ENCODE peak calls at places on chromosome 17, in four cellular contexts. Q is mesendoderm, W is IMR-90, R is H1. U is an unnamed sample.

GRCh38 chr17:66948061-66948750 is 16.3 kb upstream of the CACNG4 start:
- DNase-seq in Q (no peak), W (no peak), R (no peak), U (no peak)

GRCh38 chr17:69764137-69764536 is 310.9 kb upstream of the KCNJ16 start:
- DNase-seq in Q (no peak), W (peak), R (no peak), U (no peak)

GRCh38 chr17:10061131-10061581 is 137.2 kb downstream of the GAS7 start:
- DNase-seq in Q (no peak), W (no peak), R (no peak), U (no peak)

GRCh38 chr17:20896153-20896649 is 146.6 kb downstream of the USP22 start:
- DNase-seq in Q (no peak), W (peak), R (no peak), U (peak)

GRCh38 chr17:4759776-4760236 is 11.9 kb upstream of the TM4SF5 start:
- DNase-seq in Q (no peak), W (no peak), R (no peak), U (no peak)

GRCh38 chr17:4246674-4247073 is 17.1 kb downstream of the ANKFY1 start:
- DNase-seq in Q (no peak), W (no peak), R (no peak), U (no peak)

GRCh38 chr17:12545877-12546513 is 119.7 kb upstream of the MYOCD start:
- DNase-seq in Q (peak), W (peak), R (peak), U (peak)

GRCh38 chr17:40178660-40179059 is 1.4 kb downstream of the RAPGEFL1 start:
- DNase-seq in Q (no peak), W (no peak), R (no peak), U (no peak)

GRCh38 chr17:15946611-15947120 is 1.7 kb downstream of the ADORA2B start:
- DNase-seq in Q (no peak), W (no peak), R (no peak), U (no peak)

GRCh38 chr17:58314706-58315015 is 13.9 kb downstream of the TSPOAP1 start:
- DNase-seq in Q (no peak), W (no peak), R (no peak), U (no peak)

GRCh38 chr17:7651959-7652658 is 1.4 kb downstream of the ATP1B2 start:
- DNase-seq in Q (no peak), W (no peak), R (no peak), U (peak)

GRCh38 chr17:61309857-61310256 is 89.8 kb upstream of the TBX2 start:
- DNase-seq in Q (no peak), W (peak), R (no peak), U (no peak)

GRCh38 chr17:78208486-78208885 is 5.6 kb upstream of the BIRC5 start:
- DNase-seq in Q (no peak), W (no peak), R (no peak), U (no peak)

GRCh38 chr17:7295230-7296180 is 1.1 kb upstream of the YBX2 start:
- DNase-seq in Q (no peak), W (no peak), R (no peak), U (no peak)

GRCh38 chr17:61235001-61235820 is 164.4 kb upstream of the TBX2 start:
- DNase-seq in Q (peak), W (no peak), R (no peak), U (no peak)

GRCh38 chr17:51508048-51508447 is 247.7 kb downstream of the UTP18 start:
- DNase-seq in Q (no peak), W (no peak), R (no peak), U (no peak)

GRCh38 chr17:67026341-67026740 is 18.0 kb upstream of the CACNG1 start:
- DNase-seq in Q (peak), W (no peak), R (no peak), U (no peak)

GRCh38 chr17:78600181-78600651 is 23.0 kb upstream of the DNAH17 start:
- DNase-seq in Q (no peak), W (no peak), R (no peak), U (no peak)

GRCh38 chr17:74153821-74154430 is 49.6 kb upstream of the RPL38 start:
- DNase-seq in Q (no peak), W (no peak), R (no peak), U (peak)

GRCh38 chr17:59669944-59670343 is 37.3 kb downstream of the PTRH2 start:
- DNase-seq in Q (no peak), W (no peak), R (no peak), U (no peak)

GRCh38 chr17:74759941-74760340 is 11.5 kb downstream of the NHERF1 start:
- DNase-seq in Q (peak), W (no peak), R (no peak), U (no peak)

GRCh38 chr17:4939554-4939803 is 367 bp downstream of the SLC25A11 start:
- DNase-seq in Q (no peak), W (no peak), R (no peak), U (no peak)

GRCh38 chr17:78904371-78904770 is 1.4 kb upstream of the CEP295NL start:
- DNase-seq in Q (peak), W (no peak), R (no peak), U (no peak)

GRCh38 chr17:17169396-17169795 is 36.7 kb downstream of the PLD6 start:
- DNase-seq in Q (no peak), W (no peak), R (no peak), U (no peak)

GRCh38 chr17:45227101-45227591 is 5.5 kb downstream of the FMNL1 start:
- DNase-seq in Q (no peak), W (no peak), R (no peak), U (no peak)

GRCh38 chr17:45228985-45229517 is 7.4 kb downstream of the FMNL1 start:
- DNase-seq in Q (peak), W (peak), R (no peak), U (peak)

GRCh38 chr17:45227631-45228120 is 6.0 kb downstream of the FMNL1 start:
- DNase-seq in Q (no peak), W (no peak), R (no peak), U (no peak)

GRCh38 chr17:45229681-45230409 is 8.2 kb downstream of the FMNL1 start:
- DNase-seq in Q (peak), W (no peak), R (no peak), U (no peak)

GRCh38 chr17:45228121-45228941 is 6.6 kb downstream of the FMNL1 start:
- DNase-seq in Q (no peak), W (no peak), R (no peak), U (peak)
- H3K23ac ChIP-seq in Q (no peak), W (peak), R (no peak), U (no peak)

DNA sequence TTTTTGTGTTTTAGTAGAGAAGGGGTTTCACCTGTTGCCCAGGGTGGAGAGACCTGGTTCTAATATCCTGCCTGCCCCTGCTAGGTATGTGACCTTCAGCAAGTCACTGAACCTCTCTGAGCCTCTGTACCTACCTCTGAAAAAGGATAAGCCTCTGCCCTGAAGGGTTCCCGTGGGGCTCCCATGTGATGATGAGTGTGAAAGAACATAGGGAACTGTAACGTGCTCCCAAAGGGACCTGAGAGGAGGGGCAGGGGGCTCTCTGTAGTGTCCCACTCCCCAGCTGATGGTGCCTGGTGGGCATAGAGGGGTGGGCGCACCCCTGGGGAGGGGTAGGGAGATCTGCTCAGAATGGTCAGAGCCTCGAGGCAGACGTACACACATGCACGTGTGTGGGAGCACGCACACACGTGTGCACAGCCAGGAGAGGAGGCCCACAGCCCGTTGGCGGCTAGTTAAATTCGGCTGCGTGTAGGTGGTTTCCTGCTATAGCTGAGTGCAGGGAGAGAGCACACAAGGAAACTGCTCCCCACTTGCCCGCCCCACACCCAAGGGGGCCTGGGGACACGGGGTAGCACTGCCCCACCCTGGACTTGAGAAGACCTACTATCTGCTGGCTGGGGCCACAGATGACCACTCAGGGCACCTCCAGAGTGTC is 6.7 kb downstream of the KCNH4 start:
- DNase-seq in Q (no peak), W (no peak), R (no peak), U (no peak)
- H3K56ac ChIP-seq in Q (no peak), W (no peak), R (no peak), U (no peak)

GRCh38 chr17:8695241-8695640 is 49.4 kb downstream of the CCDC42 start:
- DNase-seq in Q (no peak), W (no peak), R (no peak), U (no peak)

GRCh38 chr17:8692916-8693315 is 51.7 kb downstream of the CCDC42 start:
- DNase-seq in Q (no peak), W (no peak), R (no peak), U (no peak)

GRCh38 chr17:8696456-8696855 is 48.2 kb downstream of the CCDC42 start:
- DNase-seq in Q (peak), W (peak), R (no peak), U (peak)

GRCh38 chr17:8695916-8696415 is 48.7 kb downstream of the CCDC42 start:
- DNase-seq in Q (no peak), W (no peak), R (no peak), U (peak)

DNA sequence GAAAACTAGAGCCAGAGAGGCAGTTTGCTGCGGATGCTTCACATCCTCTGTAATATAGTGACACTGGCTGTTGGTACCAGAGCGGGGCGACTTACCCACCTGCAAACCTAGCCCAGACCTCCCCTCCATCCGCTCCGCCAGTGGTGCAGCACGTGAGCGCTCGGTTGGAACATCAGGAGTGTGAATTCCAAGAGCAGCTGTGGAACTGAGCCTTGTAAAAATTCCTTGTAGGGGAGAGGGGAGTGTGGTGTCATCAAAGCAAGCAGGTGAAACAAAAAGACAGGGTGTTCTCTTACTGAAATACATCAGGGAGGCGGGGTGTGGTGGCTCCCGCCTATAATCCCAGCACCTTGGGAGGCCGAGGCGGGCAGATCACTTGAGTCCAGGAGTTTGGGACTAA is 51.3 kb downstream of the CCDC42 start:
- DNase-seq in Q (peak), W (no peak), R (no peak), U (peak)
- H2BK120ac ChIP-seq in Q (no peak), W (no peak), R (no peak), U (no peak)

GRCh38 chr17:43755389-43755875 is 3.2 kb downstream of the SOST start:
- DNase-seq in Q (peak), W (peak), R (peak), U (peak)
- H3K23ac ChIP-seq in Q (no peak), W (no peak), R (no peak), U (no peak)

DNA sequence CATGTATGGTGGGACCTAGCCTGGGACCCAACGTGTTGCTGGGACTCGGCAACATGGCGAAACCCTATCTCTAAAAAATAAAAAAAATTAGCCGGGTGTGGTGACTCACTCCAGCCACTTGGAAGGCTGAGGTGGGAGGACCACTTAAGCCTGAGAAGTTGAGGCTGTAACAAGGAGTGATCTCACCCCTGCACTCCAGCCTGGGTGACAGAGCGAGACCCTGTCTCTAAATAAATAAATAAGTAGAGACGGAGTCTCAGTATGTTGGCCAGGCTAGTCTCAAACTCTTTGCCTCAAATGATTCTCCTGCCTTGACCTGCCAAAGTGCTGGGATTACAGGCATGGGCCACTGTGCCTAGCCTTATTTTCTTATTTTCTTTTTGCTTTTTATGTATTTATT is 10.1 kb upstream of the CNP start:
- DNase-seq in Q (peak), W (no peak), R (no peak), U (no peak)
- H3K56ac ChIP-seq in Q (no peak), W (no peak), R (no peak), U (no peak)

GRCh38 chr17:49903523-49903922 is 55.7 kb upstream of the TAC4 start:
- DNase-seq in Q (no peak), W (no peak), R (no peak), U (no peak)
- H2BK120ac ChIP-seq in Q (no peak), W (no peak), R (no peak), U (no peak)

DNA sequence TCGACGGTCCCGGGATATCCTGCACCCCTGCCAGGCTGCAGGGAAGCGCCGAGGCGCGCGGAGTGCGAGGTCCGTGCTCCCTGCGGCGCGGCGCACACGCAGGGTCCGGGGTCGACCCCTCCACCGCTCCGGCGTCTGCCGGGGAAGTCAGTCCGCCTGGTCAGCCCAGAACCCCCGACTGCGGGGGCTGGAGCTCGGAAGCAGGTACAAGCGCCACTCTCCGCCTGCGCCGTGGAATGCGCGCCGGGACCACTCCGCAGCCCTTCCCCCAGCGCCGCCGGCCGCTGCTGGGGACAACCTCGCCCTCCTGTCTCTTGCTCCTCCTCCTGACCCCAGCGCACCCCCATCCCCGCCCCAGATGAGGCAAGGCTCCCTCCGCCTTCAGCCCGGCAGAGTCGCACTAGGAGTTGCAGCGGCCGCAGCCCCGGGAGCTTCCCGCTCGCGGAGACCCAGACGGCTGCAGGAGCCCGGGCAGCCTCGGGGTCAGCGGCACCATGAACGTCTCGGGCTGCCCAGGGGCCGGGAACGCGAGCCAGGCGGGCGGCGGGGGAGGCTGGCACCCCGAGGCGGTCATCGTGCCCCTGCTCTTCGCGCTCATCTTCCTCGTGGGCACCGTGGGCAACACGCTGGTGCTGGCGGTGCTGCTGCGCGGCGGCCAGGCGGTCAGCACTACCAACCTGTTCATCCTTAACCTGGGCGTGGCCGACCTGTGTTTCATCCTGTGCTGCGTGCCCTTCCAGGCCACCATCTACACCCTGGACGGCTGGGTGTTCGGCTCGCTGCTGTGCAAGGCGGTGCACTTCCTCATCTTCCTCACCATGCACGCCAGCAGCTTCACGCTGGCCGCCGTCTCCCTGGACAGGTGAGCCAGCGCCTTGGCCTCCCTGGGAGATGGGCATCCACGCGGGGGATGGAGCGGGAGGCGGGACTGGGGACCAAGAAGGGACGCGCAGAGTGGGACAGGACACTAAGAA is at the start of gene GALR2:
- DNase-seq in Q (no peak), W (no peak), R (no peak), U (peak)
- H3K23ac ChIP-seq in Q (no peak), W (no peak), R (no peak), U (no peak)

GRCh38 chr17:45368661-45369060 is 51.8 kb upstream of the MAP3K14 start:
- DNase-seq in Q (no peak), W (peak), R (no peak), U (no peak)
- H3K56ac ChIP-seq in Q (no peak), W (no peak), R (no peak), U (no peak)